ENCODE peak calls at places on chromosomes 5 and 9, in five cellular contexts. T, M, U, Q and F are unnamed samples.

GRCh38 chr5:179772355-179772754 is 21.4 kb upstream of the LTC4S start:
- DNase-seq in Q (no peak), U (no peak), T (no peak), M (no peak), F (no peak)

GRCh38 chr5:125501396-125501795 is 755.0 kb upstream of the ZNF608 start:
- DNase-seq in M (no peak), U (no peak), T (no peak), Q (no peak), F (no peak)

GRCh38 chr5:101160002-101160401 is 256.9 kb upstream of the ST8SIA4 start:
- DNase-seq in T (no peak), U (no peak), M (no peak), Q (no peak), F (no peak)

GRCh38 chr9:4689687-4690104 is 10.3 kb downstream of the CDC37L1 start:
- DNase-seq in T (no peak), U (no peak), M (no peak), Q (no peak), F (no peak)

GRCh38 chr9:94126844-94127243 is 42.6 kb downstream of the PTPDC1 start:
- DNase-seq in M (no peak), Q (no peak), T (no peak), U (no peak), F (no peak)

GRCh38 chr5:113331201-113331551 is 103.6 kb downstream of the TSSK1B start:
- DNase-seq in T (peak), U (no peak), Q (no peak), M (peak), F (peak)

GRCh38 chr9:128702445-128702948 is at the start of gene PKN3:
- DNase-seq in T (peak), M (peak), Q (peak), U (peak), F (peak)

GRCh38 chr9:96604005-96604320 is 15.7 kb downstream of the CDC14B start:
- DNase-seq in M (no peak), U (no peak), Q (peak), T (peak), F (no peak)

GRCh38 chr9:133496901-133497411 is 18.1 kb upstream of the SLC2A6 start:
- DNase-seq in U (no peak), Q (no peak), T (no peak), M (no peak), F (no peak)

GRCh38 chr5:110086658-110087388 is 397.1 kb downstream of the MAN2A1 start:
- DNase-seq in T (peak), Q (peak), U (no peak), M (peak), F (peak)

GRCh38 chr9:127319366-127320121 is 55.0 kb downstream of the GARNL3 start:
- DNase-seq in T (no peak), U (no peak), M (no peak), Q (no peak), F (no peak)

GRCh38 chr5:142613231-142613630 is 72.7 kb downstream of the FGF1 start:
- DNase-seq in U (no peak), T (peak), Q (no peak), M (peak), F (peak)

GRCh38 chr5:149417714-149418368 is 38.7 kb upstream of the IL17B start:
- DNase-seq in Q (no peak), U (no peak), M (no peak), T (peak), F (peak)

GRCh38 chr5:74186351-74187315 is 453.9 kb downstream of the ENC1 start:
- DNase-seq in Q (no peak), M (no peak), U (no peak), T (no peak), F (peak)

GRCh38 chr9:23821400-23822181 is 4.4 kb downstream of the ELAVL2 start:
- DNase-seq in U (peak), T (no peak), M (no peak), Q (no peak), F (no peak)

GRCh38 chr5:56440871-56441740 is 208.0 kb upstream of the ANKRD55 start:
- DNase-seq in U (no peak), M (peak), Q (no peak), T (peak), F (peak)

GRCh38 chr5:176735383-176736265 is 74.7 kb upstream of the UNC5A start:
- DNase-seq in M (no peak), U (no peak), T (no peak), Q (peak), F (no peak)

GRCh38 chr5:6307304-6307703 is 71.0 kb downstream of the MED10 start:
- DNase-seq in U (no peak), T (no peak), Q (no peak), M (no peak), F (no peak)

GRCh38 chr9:36748322-36748899 is 175.7 kb downstream of the MELK start:
- DNase-seq in M (peak), Q (no peak), T (peak), U (peak), F (peak)

GRCh38 chr5:151288180-151288579 is 15.4 kb downstream of the SLC36A3 start:
- DNase-seq in T (no peak), U (no peak), Q (no peak), M (no peak), F (no peak)

GRCh38 chr9:127966416-127967150 is 14.2 kb downstream of the EEIG1 start:
- DNase-seq in Q (no peak), M (no peak), T (no peak), U (no peak), F (no peak)

GRCh38 chr5:54904425-54904824 is 81.0 kb downstream of the ESM1 start:
- DNase-seq in T (peak), Q (no peak), U (peak), M (peak), F (peak)

GRCh38 chr5:157718529-157718928 is 12.7 kb upstream of the THG1L start:
- DNase-seq in U (peak), T (peak), Q (no peak), M (peak), F (peak)

GRCh38 chr9:100196215-100196614 is 97.2 kb downstream of the INVS start:
- DNase-seq in M (no peak), Q (no peak), T (peak), U (no peak), F (no peak)

GRCh38 chr5:142087920-142088679 is 20.5 kb upstream of the NDFIP1 start:
- DNase-seq in M (no peak), U (no peak), Q (no peak), T (no peak), F (no peak)

GRCh38 chr9:128735373-128735772 is 11.4 kb upstream of the ZDHHC12 start:
- DNase-seq in Q (peak), U (no peak), M (no peak), T (no peak), F (no peak)

GRCh38 chr9:70112981-70113380 is 69.3 kb downstream of the MAMDC2 start:
- DNase-seq in Q (no peak), U (no peak), T (no peak), M (no peak), F (no peak)

DNA sequence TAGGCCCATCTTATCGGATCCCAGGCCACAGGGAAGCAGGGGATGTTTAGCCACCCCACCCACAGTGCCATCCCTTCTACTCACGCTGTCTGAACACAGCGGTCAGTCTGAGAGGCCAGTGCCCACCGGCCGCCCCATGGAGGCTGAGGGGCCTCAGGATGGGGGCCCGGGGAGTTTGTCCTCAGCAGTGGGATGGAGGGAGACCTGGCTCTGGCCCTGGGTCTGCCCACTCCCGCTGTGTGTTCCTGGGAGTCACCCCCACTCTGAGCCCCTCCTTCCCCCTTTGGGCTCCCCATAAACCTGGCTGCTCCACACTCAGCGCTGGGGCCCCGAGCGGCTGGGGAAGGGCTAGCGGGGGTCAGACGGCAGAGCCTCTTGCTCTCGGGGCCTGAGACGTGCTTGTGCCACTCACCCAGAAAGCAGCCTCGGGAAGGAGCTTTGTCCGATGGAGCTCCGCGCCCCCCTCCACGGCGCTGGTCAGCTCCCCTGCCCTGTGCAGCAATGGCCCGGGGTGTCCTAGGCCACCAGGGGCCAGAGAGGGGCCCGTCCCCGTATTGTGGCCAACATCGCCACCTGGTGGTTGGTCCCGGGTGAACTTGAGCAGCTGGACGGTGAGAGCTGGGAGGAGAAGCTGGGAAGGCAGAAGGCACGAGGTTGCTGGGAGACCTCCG is 10.9 kb upstream of the LAMC3 start:
- DNase-seq in T (peak), U (peak), Q (peak), M (peak), F (peak)
- TF ChIP-seq CTCF in T (peak), U (peak), Q (peak), M (peak), F (peak)

GRCh38 chr5:14834584-14835540 is 36.7 kb downstream of the ANKH start:
- DNase-seq in T (peak), Q (no peak), M (no peak), U (no peak), F (no peak)

GRCh38 chr5:14829396-14829795 is 42.2 kb downstream of the ANKH start:
- DNase-seq in U (no peak), Q (no peak), M (no peak), T (no peak), F (no peak)

GRCh38 chr5:14834062-14834461 is 37.5 kb downstream of the ANKH start:
- DNase-seq in M (no peak), U (no peak), T (no peak), Q (no peak), F (no peak)

GRCh38 chr5:14830210-14831005 is 41.2 kb downstream of the ANKH start:
- DNase-seq in U (no peak), Q (no peak), M (no peak), T (no peak), F (peak)

DNA sequence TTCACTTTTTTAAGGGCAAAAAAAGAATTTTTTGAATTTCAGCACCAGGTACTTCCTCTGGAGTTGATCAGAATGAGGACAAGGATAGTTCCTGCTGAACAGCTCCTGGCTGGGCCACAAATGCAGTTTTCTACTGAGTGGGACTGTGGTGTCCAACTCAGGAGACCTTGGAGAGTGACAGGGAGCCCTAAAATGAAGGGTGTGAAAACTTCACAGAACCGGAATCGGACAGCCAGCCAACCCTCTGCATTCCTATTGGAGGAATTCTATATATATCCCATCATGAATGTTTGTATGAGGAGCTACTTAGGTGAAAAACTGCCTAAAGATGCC is 40.6 kb downstream of the ANKH start:
- DNase-seq in T (no peak), Q (no peak), U (no peak), M (no peak), F (no peak)
- H3K4me3 ChIP-seq in T (no peak), Q (no peak), U (no peak), M (no peak), F (no peak)

GRCh38 chr5:43008369-43009158 is 31.6 kb downstream of the ANXA2R start:
- DNase-seq in U (peak), T (peak), M (peak), Q (peak), F (peak)
- TF ChIP-seq CTCF in U (peak), T (no peak), M (no peak), Q (no peak), F (no peak)

GRCh38 chr9:123998970-123999621 is 12.5 kb upstream of the LHX2 start:
- DNase-seq in T (no peak), Q (no peak), M (no peak), U (no peak), F (no peak)

GRCh38 chr9:124000784-124001444 is 10.7 kb upstream of the LHX2 start:
- DNase-seq in Q (no peak), T (no peak), M (no peak), U (no peak), F (no peak)

GRCh38 chr9:123999668-124000067 is 11.9 kb upstream of the LHX2 start:
- DNase-seq in M (no peak), T (no peak), U (no peak), Q (no peak), F (no peak)

GRCh38 chr9:124001445-124001799 is 10.1 kb upstream of the LHX2 start:
- DNase-seq in M (no peak), T (no peak), U (no peak), Q (no peak), F (no peak)

DNA sequence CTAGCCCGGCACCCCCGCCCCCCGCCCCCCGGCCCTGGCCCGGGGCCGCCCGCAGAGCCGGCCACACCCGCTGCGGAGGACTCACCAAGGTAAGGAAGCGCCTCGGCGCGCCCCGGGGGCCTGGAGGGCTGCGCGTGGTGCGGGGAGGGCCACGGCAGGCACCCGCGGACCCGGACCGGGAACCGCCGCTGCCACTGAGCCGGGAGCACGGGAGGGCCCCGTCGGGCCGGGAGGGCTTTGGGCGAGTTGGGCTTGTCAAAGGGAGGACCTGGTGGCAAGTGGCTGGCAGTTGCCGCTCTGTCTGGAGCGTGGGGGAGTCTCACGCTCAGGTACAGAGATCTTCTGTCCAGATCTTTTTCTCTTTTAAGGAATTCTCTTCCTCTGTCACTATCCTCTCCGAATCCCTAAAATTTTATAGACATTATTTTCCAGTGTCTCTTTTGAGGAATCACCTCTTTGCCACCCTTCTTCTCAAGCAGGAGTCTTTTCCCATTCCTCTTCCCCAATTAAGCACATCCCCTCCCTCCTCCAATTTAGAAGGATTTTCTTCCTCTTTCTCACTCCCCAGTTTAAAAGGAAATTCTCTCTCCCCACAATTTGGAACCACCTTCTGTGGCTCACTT is 11.3 kb upstream of the LHX2 start:
- DNase-seq in T (no peak), M (no peak), Q (no peak), U (no peak), F (no peak)
- H3K4me3 ChIP-seq in T (no peak), M (no peak), Q (no peak), U (peak), F (no peak)

DNA sequence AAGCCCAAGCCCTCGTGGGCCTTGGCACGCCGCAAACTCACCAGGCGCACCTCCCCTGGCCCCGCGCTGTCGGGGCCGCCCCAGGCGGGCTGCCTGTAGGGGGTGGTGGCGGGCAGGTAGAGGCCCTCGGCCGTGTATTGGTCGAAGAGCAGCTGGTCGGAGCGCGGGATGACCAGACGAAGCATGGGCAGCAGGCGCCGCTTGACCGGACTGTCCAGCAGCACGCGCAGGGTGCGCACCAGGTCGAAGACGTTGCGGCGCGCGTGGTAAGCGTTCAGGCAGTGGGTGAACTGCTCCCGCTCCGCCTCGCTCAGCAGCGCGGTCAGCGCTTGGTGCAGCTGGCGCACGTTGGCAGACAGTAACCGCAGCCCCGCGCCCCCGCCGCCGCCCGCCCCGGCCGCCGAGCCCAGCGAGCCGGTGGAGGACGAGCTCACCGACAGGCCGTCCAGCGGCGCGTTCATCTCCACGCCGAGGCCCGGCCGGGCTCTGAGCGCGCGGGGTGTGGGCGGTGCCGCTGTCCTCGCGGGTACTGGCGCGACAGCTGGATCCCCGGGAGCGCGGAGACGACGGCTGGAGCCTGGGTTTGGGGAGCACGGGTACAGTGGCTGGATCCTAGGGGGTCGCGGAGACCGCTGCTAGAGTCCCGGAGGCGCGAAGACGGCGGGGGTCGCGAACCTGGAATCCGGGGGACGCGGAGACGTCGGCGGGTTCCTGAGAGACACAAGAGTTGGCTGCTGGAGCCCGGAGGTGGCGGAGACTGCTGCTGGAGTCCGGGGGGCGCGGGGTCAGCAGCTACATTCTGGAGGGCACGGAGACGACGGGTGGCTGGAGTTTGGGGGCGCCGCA is 709 bp downstream of the WHRN start:
- DNase-seq in U (peak), M (peak), T (peak), Q (peak), F (no peak)
- TF ChIP-seq CTCF in U (peak), M (peak), T (peak), Q (peak), F (peak)

GRCh38 chr5:16869821-16870796 is 66.0 kb downstream of the MYO10 start:
- DNase-seq in T (peak), Q (no peak), U (no peak), M (no peak), F (no peak)
- H3K4me3 ChIP-seq in T (no peak), Q (no peak), U (no peak), M (no peak), F (no peak)

DNA sequence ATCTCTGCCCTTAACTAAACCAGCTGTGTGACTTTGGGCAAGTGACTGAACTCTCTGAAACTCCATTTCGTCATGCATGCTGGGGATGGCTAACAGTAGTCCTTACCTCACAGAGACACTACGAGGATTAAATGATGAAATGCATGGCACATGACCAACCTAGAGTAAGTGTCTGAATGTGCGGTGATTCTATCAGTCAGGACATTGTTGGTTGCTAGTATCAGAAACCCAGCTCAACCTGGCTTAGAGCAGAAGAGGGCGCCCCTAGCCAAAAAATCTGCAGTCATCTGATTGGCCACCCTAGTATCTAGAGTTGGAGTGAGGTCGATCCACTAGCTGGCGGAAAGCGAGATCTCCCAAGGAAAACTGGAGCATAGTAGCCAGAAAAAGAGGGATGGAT is 25.2 kb downstream of the NEURL1B start:
- DNase-seq in Q (no peak), T (peak), M (no peak), U (no peak), F (peak)
- TF ChIP-seq CTCF in Q (no peak), T (no peak), M (no peak), U (no peak), F (no peak)